ENCODE peak calls at places on chromosomes 2 and 18, in eight cellular contexts. G, M, N, W, C, R, S and F are unnamed samples.

GRCh38 chr2:241859436-241860183 is 916 bp upstream of the PDCD1 start:
- DNase-seq in S (peak), N (no peak), M (no peak), G (no peak), W (no peak), R (peak), C (no peak), F (peak)

GRCh38 chr18:2846241-2846637 is 567 bp upstream of the EMILIN2 start:
- DNase-seq in S (peak), C (no peak), M (no peak), N (peak), R (no peak), G (no peak), W (no peak), F (peak)

GRCh38 chr2:170361359-170361936 is 183.5 kb downstream of the MYO3B start:
- DNase-seq in R (no peak), N (peak), G (peak), W (peak), M (peak), C (no peak), S (peak), F (peak)

GRCh38 chr18:43181711-43182110 is 66.2 kb upstream of the RIT2 start:
- DNase-seq in M (no peak), C (no peak), W (no peak), N (no peak), G (no peak), R (no peak), S (no peak), F (no peak)

GRCh38 chr2:201618744-201619654 is 24.3 kb downstream of the TMEM237 start:
- DNase-seq in C (no peak), R (peak), G (no peak), N (no peak), M (peak), W (no peak), S (peak), F (no peak)

GRCh38 chr18:79573921-79574491 is 105.6 kb upstream of the CTDP1 start:
- DNase-seq in W (no peak), G (no peak), S (no peak), C (peak), R (no peak), N (no peak), M (no peak), F (no peak)

GRCh38 chr18:23528580-23529472 is 25.5 kb downstream of the RMC1 start:
- DNase-seq in R (peak), G (no peak), N (no peak), C (no peak), W (no peak), M (peak), S (no peak), F (no peak)

GRCh38 chr2:159454185-159454584 is 162.2 kb downstream of the BAZ2B start:
- DNase-seq in N (no peak), G (no peak), S (no peak), M (no peak), C (no peak), W (no peak), R (no peak), F (no peak)

GRCh38 chr18:58819051-58819450 is 45.6 kb upstream of the ZNF532 start:
- DNase-seq in W (no peak), C (no peak), S (peak), R (no peak), G (peak), M (no peak), N (no peak), F (peak)

GRCh38 chr2:169348321-169349002 is 13.9 kb downstream of the LRP2 start:
- DNase-seq in R (no peak), W (no peak), S (no peak), M (no peak), G (no peak), N (no peak), C (no peak), F (no peak)

GRCh38 chr2:231050018-231050901 is 6.4 kb upstream of the PSMD1 start:
- DNase-seq in W (peak), G (no peak), S (no peak), R (no peak), M (no peak), N (no peak), C (peak), F (no peak)

GRCh38 chr2:118102433-118103082 is 14.3 kb downstream of the INSIG2 start:
- DNase-seq in G (no peak), C (no peak), W (no peak), S (no peak), N (no peak), M (peak), R (no peak), F (no peak)

GRCh38 chr2:234792566-234792965 is 159.3 kb upstream of the SH3BP4 start:
- DNase-seq in G (no peak), W (no peak), C (no peak), M (peak), N (peak), R (no peak), S (no peak), F (no peak)

GRCh38 chr2:119178811-119179601 is 20.5 kb upstream of the C1QL2 start:
- DNase-seq in W (no peak), S (no peak), R (no peak), N (no peak), C (no peak), G (no peak), M (peak), F (no peak)

GRCh38 chr2:182240862-182241371 is 185.9 kb downstream of the PDE1A start:
- DNase-seq in S (peak), W (peak), M (peak), C (no peak), G (peak), N (peak), R (no peak), F (peak)

GRCh38 chr2:27724191-27724590 is 47.3 kb upstream of the MRPL33 start:
- DNase-seq in R (no peak), C (no peak), W (no peak), S (no peak), G (no peak), M (no peak), N (no peak), F (no peak)

GRCh38 chr18:3441290-3441689 is 8.7 kb upstream of the TGIF1 start:
- DNase-seq in N (peak), W (peak), G (peak), S (no peak), R (no peak), C (no peak), M (peak), F (peak)

GRCh38 chr2:195498176-195498575 is 158.8 kb upstream of the SLC39A10 start:
- DNase-seq in M (peak), W (peak), G (peak), S (peak), N (peak), C (no peak), R (no peak), F (peak)

GRCh38 chr2:168780671-168781071 is 21.8 kb upstream of the NOSTRIN start:
- DNase-seq in G (no peak), M (peak), N (no peak), R (no peak), S (no peak), C (no peak), W (no peak), F (no peak)

GRCh38 chr2:239412914-239413603 is 12.2 kb upstream of the HDAC4 start:
- DNase-seq in G (no peak), R (no peak), C (no peak), N (no peak), W (no peak), S (no peak), M (no peak), F (peak)

GRCh38 chr2:222292738-222293134 is 6.1 kb downstream of the PAX3 start:
- DNase-seq in N (no peak), S (no peak), M (no peak), W (no peak), R (no peak), G (no peak), C (no peak), F (no peak)

GRCh38 chr2:166234112-166234846 is 106.5 kb upstream of the SCN1A start:
- DNase-seq in N (no peak), G (no peak), R (no peak), W (no peak), C (no peak), S (no peak), M (peak), F (no peak)

GRCh38 chr2:132670104-132670960 is at the start of gene LYPD1:
- DNase-seq in W (no peak), C (no peak), G (no peak), R (no peak), M (peak), N (peak), S (no peak), F (no peak)